ENCODE peak calls at places on chromosome 2, in four cellular contexts. H, I, T and X are unnamed samples.

GRCh38 chr2:36463365-36463764 is 107.8 kb downstream of the CRIM1 start:
- DNase-seq in I (no peak), T (no peak), H (no peak), X (no peak)

GRCh38 chr2:220998156-220998555 is 573.9 kb downstream of the EPHA4 start:
- DNase-seq in T (no peak), H (no peak), I (no peak), X (no peak)

GRCh38 chr2:235607541-235608199 is 113.8 kb downstream of the AGAP1 start:
- DNase-seq in H (no peak), I (no peak), T (no peak), X (no peak)

GRCh38 chr2:241808701-241809382 is at the start of gene NEU4:
- DNase-seq in I (peak), T (no peak), H (no peak), X (peak)

GRCh38 chr2:42618972-42619371 is 50.5 kb downstream of the MTA3 start:
- DNase-seq in T (no peak), H (no peak), I (no peak), X (no peak)

GRCh38 chr2:159807183-159808037 is 9.4 kb upstream of the CD302 start:
- DNase-seq in T (peak), I (peak), H (no peak), X (peak)

GRCh38 chr2:222318712-222319575 is 20.1 kb upstream of the PAX3 start:
- DNase-seq in I (peak), T (peak), H (no peak), X (no peak)

GRCh38 chr2:9644603-9645002 is 13.8 kb upstream of the YWHAQ start:
- DNase-seq in I (no peak), H (no peak), T (no peak), X (no peak)

GRCh38 chr2:46776687-46777327 is 138.8 kb downstream of the MCFD2 start:
- DNase-seq in T (peak), H (no peak), I (peak), X (peak)

GRCh38 chr2:172438064-172438421 is 10.7 kb downstream of the ITGA6 start:
- DNase-seq in H (no peak), I (no peak), T (no peak), X (no peak)

GRCh38 chr2:108825254-108825653 is 38.7 kb downstream of the CCDC138 start:
- DNase-seq in H (no peak), T (no peak), I (no peak), X (no peak)

GRCh38 chr2:158211516-158211915 is 109.8 kb downstream of the UPP2 start:
- DNase-seq in I (no peak), T (no peak), H (no peak), X (no peak)

GRCh38 chr2:88838165-88838635 is 146.7 kb downstream of the RPIA start:
- DNase-seq in I (no peak), T (no peak), H (no peak), X (no peak)

GRCh38 chr2:215812966-215813365 is 200.4 kb downstream of the MREG start:
- DNase-seq in H (no peak), T (no peak), I (no peak), X (no peak)

GRCh38 chr2:941811-942360 is 8.8 kb upstream of the SNTG2 start:
- DNase-seq in H (no peak), I (no peak), T (no peak), X (no peak)

GRCh38 chr2:10301946-10302478 is 692 bp upstream of the HPCAL1 start:
- DNase-seq in I (no peak), T (no peak), H (no peak), X (no peak)

GRCh38 chr2:11419781-11420180 is 46.2 kb downstream of the E2F6 start:
- DNase-seq in I (no peak), T (no peak), H (no peak), X (no peak)

GRCh38 chr2:128978155-128978707 is 659.6 kb upstream of the HS6ST1 start:
- DNase-seq in T (no peak), H (peak), I (no peak), X (no peak)

GRCh38 chr2:222879602-222879933 is 18.7 kb downstream of the ACSL3 start:
- DNase-seq in I (no peak), H (no peak), T (no peak), X (no peak)

GRCh38 chr2:10760794-10761504 is 39.5 kb downstream of the ATP6V1C2 start:
- DNase-seq in I (no peak), H (no peak), T (no peak), X (no peak)

GRCh38 chr2:223641062-223641461 is 38.9 kb upstream of the SCG2 start:
- DNase-seq in I (peak), H (no peak), T (no peak), X (peak)

GRCh38 chr2:58515827-58516574 is 274.9 kb upstream of the FANCL start:
- DNase-seq in I (no peak), T (no peak), H (no peak), X (no peak)

GRCh38 chr2:50004667-50005066 is 850.4 kb upstream of the FSHR start:
- DNase-seq in H (peak), T (no peak), I (no peak), X (no peak)

GRCh38 chr2:237449193-237449797 is 35.3 kb upstream of the COL6A3 start:
- DNase-seq in I (no peak), H (no peak), T (no peak), X (no peak)

GRCh38 chr2:173855686-173856085 is 109.5 kb downstream of the SP3 start:
- DNase-seq in T (no peak), I (no peak), H (no peak), X (no peak)

GRCh38 chr2:26363323-26363722 is 16.7 kb upstream of the ADGRF3 start:
- DNase-seq in H (no peak), T (no peak), I (no peak), X (no peak)

GRCh38 chr2:196130039-196130825 is 41.1 kb downstream of the STK17B start:
- DNase-seq in H (no peak), I (peak), T (no peak), X (no peak)

GRCh38 chr2:18741888-18742287 is 152.5 kb upstream of the NT5C1B start:
- DNase-seq in T (no peak), I (no peak), H (no peak), X (no peak)

GRCh38 chr2:176768185-176768584 is 444.4 kb upstream of the HNRNPA3 start:
- DNase-seq in T (no peak), H (no peak), I (no peak), X (no peak)

GRCh38 chr2:176766005-176766404 is 446.6 kb upstream of the HNRNPA3 start:
- DNase-seq in T (no peak), I (no peak), H (no peak), X (no peak)

GRCh38 chr2:176763111-176763510 is 449.5 kb upstream of the HNRNPA3 start:
- DNase-seq in I (no peak), H (no peak), T (no peak), X (no peak)

GRCh38 chr2:176769021-176769420 is 443.6 kb upstream of the HNRNPA3 start:
- DNase-seq in I (no peak), H (no peak), T (no peak), X (no peak)

DNA sequence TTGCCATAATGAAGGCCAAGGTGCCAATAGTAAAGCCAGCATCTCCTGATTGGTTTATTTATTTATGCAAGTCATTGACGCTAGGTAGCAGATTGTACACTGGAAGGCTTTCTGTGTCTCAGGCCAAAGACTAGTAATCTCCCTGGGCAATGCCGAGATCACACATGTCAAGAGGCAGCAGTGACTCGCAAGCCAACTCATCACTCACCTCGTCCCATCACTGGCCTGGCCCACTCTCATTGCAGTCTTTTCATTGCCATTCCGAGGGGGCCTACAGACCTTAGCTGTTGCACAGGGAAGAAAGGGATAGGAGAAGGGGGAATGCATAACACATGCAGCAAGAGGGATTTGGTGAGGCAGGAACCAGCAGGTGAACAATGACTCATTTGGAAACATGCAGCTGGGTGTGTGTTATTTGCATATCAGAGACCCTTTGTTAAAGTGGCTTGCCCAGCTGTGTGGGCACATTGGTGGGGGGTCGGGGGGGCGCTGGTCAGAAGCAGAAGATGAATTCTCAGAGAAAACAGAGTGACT is 448.7 kb upstream of the HNRNPA3 start:
- DNase-seq in T (peak), H (peak), I (no peak), X (no peak)
- TF ChIP-seq TEAD4 in T (no peak), H (peak), I (no peak), X (no peak)

DNA sequence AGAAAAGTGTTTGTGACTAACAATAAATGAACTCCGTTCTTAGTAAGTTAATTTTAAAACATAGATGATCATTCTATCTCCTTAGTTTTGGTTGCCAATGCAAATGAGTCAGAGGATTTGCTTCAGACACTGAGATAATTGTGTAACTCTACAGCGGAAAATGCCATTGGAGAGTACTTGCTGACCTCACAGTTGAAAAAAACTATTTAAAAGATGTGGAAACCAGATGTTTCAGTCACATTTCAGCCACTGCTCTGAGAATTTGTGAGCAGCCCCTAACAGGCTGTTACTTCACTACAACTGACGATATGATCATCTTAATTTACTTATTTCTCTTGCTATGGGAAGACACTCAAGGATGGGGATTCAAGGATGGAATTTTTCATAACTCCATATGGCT is at the start of gene TNFAIP6:
- DNase-seq in I (peak), H (no peak), T (no peak), X (no peak)
- TF ChIP-seq TEAD4 in I (no peak), H (no peak), T (no peak), X (no peak)

DNA sequence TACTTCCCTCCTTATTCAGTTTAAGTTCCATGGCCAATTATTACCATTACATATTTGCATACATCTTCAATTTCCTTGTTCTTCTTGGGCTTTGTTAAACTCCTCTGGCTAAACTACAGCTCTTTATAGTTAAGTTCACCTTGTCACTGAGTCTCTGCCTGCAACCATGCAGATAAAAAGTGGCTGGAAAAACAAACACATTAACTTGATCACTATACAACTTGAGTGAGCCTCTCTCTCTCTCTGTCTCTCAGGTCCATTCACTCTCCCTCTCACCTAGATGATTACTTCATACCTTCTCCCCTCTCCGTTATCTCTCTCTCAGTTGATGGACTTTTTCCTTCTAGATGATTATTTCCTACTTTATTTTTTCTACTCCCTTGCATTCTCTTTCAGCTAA is 30.3 kb downstream of the GCFC2 start:
- DNase-seq in H (no peak), T (no peak), I (no peak), X (no peak)
- TF ChIP-seq TEAD4 in H (no peak), T (no peak), I (no peak), X (no peak)

DNA sequence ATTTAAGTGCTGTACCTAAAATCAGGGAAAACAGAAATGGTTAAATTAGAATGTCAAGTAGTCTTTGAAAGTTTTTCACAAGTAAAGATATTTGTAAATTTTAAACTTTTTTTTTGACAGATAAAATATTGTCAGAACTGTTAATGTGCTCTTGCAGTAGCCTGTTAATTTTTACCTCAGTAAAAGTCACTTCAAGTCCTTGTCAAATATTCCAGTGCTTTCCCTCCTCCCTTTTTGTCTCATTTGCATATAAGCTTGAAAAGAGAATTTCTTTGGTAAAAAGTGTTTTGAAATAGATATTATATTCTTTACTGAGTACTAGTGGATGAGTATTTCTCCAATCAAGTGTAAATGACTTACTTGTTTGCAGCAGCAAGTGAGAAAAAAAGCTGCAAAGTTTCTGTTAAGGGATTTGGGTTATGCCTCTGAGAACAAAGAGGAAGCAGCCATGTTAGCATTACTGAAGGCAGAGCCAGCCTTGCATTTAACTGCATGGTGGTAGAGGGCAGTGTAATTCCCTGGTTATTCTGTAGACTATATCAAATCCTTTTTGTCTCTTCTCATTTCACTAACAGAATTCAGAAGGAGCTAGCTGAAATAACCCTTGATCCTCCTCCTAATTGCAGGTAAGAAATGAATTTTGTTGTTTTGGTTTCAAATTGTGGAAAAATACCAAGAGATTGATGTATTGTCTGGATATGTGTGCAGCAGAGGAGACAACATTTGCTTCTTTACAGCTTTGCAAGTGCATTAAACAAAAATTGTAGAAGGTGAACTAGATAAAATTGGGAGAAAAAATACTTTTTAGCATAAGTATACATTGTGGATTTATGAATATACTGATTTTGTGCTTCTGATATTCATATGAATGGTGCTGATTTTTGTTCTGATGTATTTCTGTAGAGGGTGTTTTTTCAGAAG is 3.3 kb downstream of the UBE2E3 start:
- DNase-seq in I (peak), H (no peak), T (no peak), X (peak)
- TF ChIP-seq TEAD4 in I (no peak), H (no peak), T (no peak), X (peak)

DNA sequence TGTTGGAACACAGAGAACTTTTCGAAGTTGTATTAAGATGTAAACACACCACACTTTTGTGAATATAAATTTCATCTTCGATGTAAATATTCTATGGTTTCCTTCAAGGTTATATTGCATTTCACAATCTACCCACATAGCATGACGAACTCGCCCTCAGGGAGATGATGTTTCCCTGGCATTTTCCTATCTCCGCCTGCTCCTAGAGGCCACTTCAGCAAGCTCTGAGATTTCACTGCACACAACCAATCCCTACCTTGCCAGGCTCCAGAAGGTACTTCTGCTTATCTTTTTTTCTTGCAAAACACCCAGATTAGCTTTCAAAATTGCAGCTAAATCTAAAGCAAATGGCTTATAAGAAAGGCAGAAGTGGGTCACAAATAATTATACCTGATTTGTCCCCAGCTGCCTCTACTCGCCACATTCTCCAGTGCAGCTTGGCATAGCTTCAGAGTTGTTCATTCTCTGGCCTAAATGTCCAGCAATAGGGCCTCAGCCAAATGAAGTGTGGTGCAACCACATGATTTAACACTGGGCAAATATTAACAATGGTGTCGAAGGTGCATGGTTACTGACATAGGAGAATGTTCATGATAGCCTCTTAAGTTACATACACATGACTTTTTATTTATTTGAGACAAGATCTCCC is 32.4 kb upstream of the MRPL19 start:
- DNase-seq in T (no peak), H (no peak), I (no peak), X (no peak)
- TF ChIP-seq TEAD4 in T (no peak), H (no peak), I (no peak), X (no peak)

DNA sequence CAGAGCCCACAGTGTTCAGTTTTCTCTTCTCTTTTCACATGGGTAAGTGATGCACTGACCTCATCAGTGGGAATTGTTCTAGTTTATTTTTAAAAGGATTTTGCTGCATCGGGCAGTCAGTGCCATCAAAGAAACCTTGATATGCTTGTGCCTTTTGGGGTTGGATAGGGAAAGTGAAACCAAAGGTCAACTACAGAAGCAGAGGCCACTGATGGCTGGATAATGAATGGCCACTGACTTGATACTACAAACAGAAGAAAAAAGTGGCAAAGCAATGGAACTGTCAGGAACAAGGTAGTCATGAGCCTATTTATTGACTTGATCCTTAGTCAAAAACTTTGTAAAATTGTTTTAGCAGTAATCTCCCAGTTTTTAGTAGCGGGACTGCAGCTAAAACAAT is 636.3 kb upstream of the ZEB2 start:
- DNase-seq in H (no peak), T (no peak), I (no peak), X (no peak)
- TF ChIP-seq TEAD4 in H (no peak), T (no peak), I (no peak), X (no peak)

GRCh38 chr2:54503192-54503591 is 47.1 kb downstream of the SPTBN1 start:
- DNase-seq in I (peak), T (peak), H (no peak), X (peak)
- TF ChIP-seq TEAD4 in I (no peak), T (no peak), H (no peak), X (no peak)